ENCODE peak calls at places on chromosomes 12 and 14, in four cellular contexts. M is mammary epithelial cell, R is IMR-90, O is fibroblast of lung. C is an unnamed sample.

GRCh38 chr12:107461222-107461980 is 224.2 kb upstream of the PWP1 start:
- DNase-seq in M (peak), O (peak), R (peak), C (peak)

GRCh38 chr14:33525626-33526025 is 425.2 kb downstream of the EGLN3 start:
- DNase-seq in M (no peak), O (peak), R (no peak), C (no peak)

GRCh38 chr14:101888182-101888581 is 76.2 kb upstream of the DYNC1H1 start:
- DNase-seq in R (no peak), M (no peak), O (no peak), C (no peak)

GRCh38 chr12:45725631-45726593 is 3.6 kb upstream of the ARID2 start:
- DNase-seq in M (peak), O (peak), R (peak), C (peak)

GRCh38 chr12:92068441-92068840 is 77.2 kb downstream of the BTG1 start:
- DNase-seq in O (peak), M (no peak), R (no peak), C (no peak)

GRCh38 chr14:100391777-100392176 is 68.6 kb downstream of the SLC25A47 start:
- DNase-seq in M (no peak), R (peak), O (peak), C (no peak)

GRCh38 chr14:63046339-63047268 is 1.3 kb upstream of the KCNH5 start:
- DNase-seq in O (no peak), R (no peak), M (peak), C (no peak)

GRCh38 chr12:122291431-122291830 is 25.1 kb upstream of the VPS33A start:
- DNase-seq in M (no peak), R (no peak), O (no peak), C (no peak)

GRCh38 chr14:38065101-38065762 is 142.5 kb upstream of the SSTR1 start:
- DNase-seq in O (no peak), R (no peak), M (no peak), C (no peak)

GRCh38 chr14:104149278-104149595 is 10.8 kb downstream of the KIF26A start:
- DNase-seq in R (no peak), M (no peak), O (no peak), C (no peak)

GRCh38 chr14:104151028-104151385 is 12.6 kb downstream of the KIF26A start:
- DNase-seq in O (no peak), M (no peak), R (no peak), C (no peak)

GRCh38 chr14:104149617-104150141 is 11.3 kb downstream of the KIF26A start:
- DNase-seq in O (no peak), R (no peak), M (no peak), C (no peak)

GRCh38 chr14:104151546-104152245 is 13.3 kb downstream of the KIF26A start:
- DNase-seq in O (no peak), M (no peak), R (no peak), C (no peak)

GRCh38 chr14:104150201-104151027 is 12.0 kb downstream of the KIF26A start:
- DNase-seq in O (peak), R (no peak), M (no peak), C (no peak)
- TF ChIP-seq CTCF in O (peak), R (no peak), M (no peak), C (no peak)

GRCh38 chr14:68959035-68959434 is 20.1 kb downstream of the ACTN1 start:
- DNase-seq in R (no peak), O (no peak), M (no peak), C (no peak)
- H3K27ac ChIP-seq in R (peak), O (peak), M (peak), C (peak)

GRCh38 chr12:109449845-109450532 is 27.1 kb downstream of the KCTD10 start:
- DNase-seq in R (no peak), O (no peak), M (no peak), C (no peak)
- TF ChIP-seq CTCF in R (no peak), O (no peak), M (no peak), C (no peak)

GRCh38 chr12:53502331-53502730 is 1.2 kb downstream of the TARBP2 start:
- DNase-seq in M (no peak), R (no peak), O (no peak), C (no peak)

GRCh38 chr12:53499261-53500118 is at the start of gene MAP3K12:
- DNase-seq in O (peak), R (peak), M (peak), C (peak)

GRCh38 chr12:53500119-53500775 is 836 bp upstream of the TARBP2 start:
- DNase-seq in R (peak), M (peak), O (peak), C (no peak)

GRCh38 chr12:53501615-53502181 is 615 bp downstream of the TARBP2 start:
- DNase-seq in O (no peak), R (no peak), M (no peak), C (no peak)

GRCh38 chr12:53500776-53501614 is at the start of gene TARBP2:
- DNase-seq in O (peak), M (peak), R (peak), C (peak)
- H3K27ac ChIP-seq in O (peak), M (peak), R (peak), C (peak)

DNA sequence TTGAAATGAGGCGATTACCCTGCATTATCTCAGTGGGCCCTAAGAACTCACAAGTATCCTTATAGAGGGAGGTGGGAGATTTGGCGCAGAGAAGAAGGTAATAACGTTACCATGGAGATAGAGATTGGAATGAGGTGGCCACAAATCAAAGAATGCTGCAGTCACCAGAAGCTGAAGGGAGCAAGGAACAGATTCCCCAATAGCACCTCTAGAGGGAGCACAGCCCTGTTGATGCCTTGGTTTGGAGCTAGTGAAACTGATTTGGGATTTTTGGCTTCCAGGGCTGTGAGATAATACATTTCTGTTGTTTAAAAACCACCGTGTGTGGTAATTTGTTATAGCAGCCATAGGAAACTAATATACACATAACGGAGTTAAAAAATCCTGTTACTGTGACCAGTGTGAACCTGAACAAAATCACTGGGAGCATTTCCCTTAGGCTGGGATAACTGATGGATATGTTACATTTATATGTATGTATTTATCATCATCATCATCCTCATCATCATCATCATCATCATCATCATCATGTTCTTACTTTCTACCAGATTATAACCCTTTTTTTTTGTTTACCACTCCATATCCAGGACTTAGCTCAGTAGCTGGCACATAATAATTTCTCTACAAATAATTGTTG is 100.3 kb downstream of the LIN7A start:
- DNase-seq in O (peak), R (peak), M (peak), C (peak)
- TF ChIP-seq CTCF in O (peak), R (peak), M (peak), C (peak)

DNA sequence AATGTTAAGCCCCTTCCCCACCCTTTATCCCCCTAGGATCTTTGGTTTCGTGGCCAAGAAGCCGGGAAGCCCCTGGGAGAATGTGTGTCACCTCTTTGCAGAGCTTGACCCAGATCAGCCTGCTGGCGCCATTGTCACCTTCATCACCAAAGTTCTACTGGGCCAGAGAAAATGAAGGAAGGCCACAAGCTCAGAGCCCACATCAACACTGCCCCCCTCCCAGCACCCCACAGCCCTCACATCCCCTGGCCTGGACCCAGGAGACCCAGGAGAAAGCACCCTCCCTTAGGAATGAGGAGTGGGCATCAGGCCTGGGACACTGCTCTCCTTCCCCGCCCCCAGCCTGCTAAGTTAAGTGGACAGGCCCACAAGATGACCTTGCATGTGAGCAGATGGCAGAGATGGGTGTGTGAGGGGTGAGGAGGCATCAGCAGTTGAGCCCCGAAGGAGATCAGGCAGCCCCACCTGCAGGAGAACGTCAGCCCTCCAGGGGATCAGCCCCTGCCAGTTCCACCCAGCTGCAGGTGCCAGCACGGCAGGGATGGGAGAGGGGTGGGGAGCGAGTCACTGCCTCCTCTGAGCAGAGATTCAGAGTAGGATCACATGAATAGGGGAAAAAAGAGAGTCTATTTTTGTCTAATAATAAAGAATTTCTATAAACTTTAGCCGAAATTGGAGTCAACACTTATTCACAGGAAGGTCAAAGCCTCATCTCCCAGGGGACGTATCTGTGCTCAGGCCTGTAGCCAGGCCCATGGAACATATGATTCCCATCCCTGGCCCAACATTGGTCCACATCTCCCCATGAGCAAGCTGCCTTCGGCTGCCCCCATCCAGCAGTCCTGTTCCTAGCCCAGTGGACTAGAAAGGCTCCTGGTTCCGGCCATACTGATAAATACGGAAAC is 14.1 kb downstream of the TNS2 start:
- DNase-seq in R (peak), O (peak), M (no peak), C (no peak)
- H3K27ac ChIP-seq in R (peak), O (peak), M (no peak), C (peak)

DNA sequence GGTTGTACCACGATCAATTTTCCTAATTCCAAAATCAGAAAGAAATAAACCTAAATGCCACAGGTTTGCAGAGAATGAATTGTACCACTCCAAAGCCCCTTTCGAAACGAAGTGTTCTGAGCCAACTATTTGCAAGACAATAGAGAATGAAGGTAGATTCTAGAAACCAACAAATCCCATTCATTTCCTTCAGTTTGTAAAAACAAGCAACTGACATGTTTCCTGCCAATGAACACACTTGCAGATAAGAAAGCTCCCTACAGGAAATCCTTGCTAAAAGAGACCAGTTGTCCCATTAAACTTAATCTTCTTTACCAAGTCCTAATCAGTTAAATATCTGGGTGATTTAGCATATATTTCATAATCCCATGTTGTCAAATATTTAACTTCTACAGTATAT is 198.4 kb upstream of the FOXN3 start:
- DNase-seq in R (no peak), M (no peak), O (no peak), C (no peak)
- TF ChIP-seq CTCF in R (no peak), M (no peak), O (no peak), C (no peak)

GRCh38 chr14:35123388-35123703 is 994 bp downstream of the PRORP start:
- DNase-seq in M (no peak), R (no peak), O (no peak), C (no peak)
- H3K27ac ChIP-seq in M (peak), R (peak), O (peak), C (no peak)

C was measured in RWPE1.